ENCODE peak calls at places on chromosomes 6 and 20, in ten cellular contexts. R, Q, U, V, M, Z, D, P, S and C are unnamed samples. For H3K4me1, the result is how much of the 10 kb centered on the place peaks cover.

GRCh38 chr6:37536462-37537225 is 37.0 kb upstream of the CCDC167 start:
- DNase-seq in S (no peak), D (no peak), V (no peak), P (no peak), U (no peak), R (no peak), Z (no peak), Q (no peak), M (no peak), C (no peak)

GRCh38 chr20:23441850-23442313 is 2.4 kb downstream of the CSTL1 start:
- DNase-seq in S (peak), M (peak), P (peak), V (no peak), Z (peak), U (peak), Q (peak), D (peak), R (peak), C (peak)

GRCh38 chr20:63317601-63318291 is 24.8 kb downstream of the COL20A1 start:
- DNase-seq in Q (peak), R (no peak), D (peak), P (no peak), S (no peak), Z (no peak), U (no peak), V (no peak), M (no peak), C (no peak)

GRCh38 chr6:10535198-10535597 is 14.0 kb downstream of the GCNT2 start:
- DNase-seq in D (no peak), V (no peak), S (no peak), U (no peak), R (no peak), Z (no peak), P (no peak), Q (no peak), M (no peak), C (no peak)

GRCh38 chr6:108531332-108531731 is 29.4 kb upstream of the FOXO3 start:
- DNase-seq in V (no peak), P (no peak), Q (no peak), S (no peak), R (no peak), Z (no peak), M (no peak), U (no peak), D (no peak), C (no peak)

GRCh38 chr6:127939442-127940066 is 38.7 kb upstream of the THEMIS start:
- DNase-seq in V (no peak), U (no peak), R (no peak), P (no peak), Z (no peak), Q (no peak), S (no peak), M (peak), D (no peak), C (no peak)

GRCh38 chr20:41510224-41510623 is 108.0 kb downstream of the CHD6 start:
- DNase-seq in R (no peak), Z (no peak), Q (no peak), V (no peak), M (no peak), S (no peak), U (no peak), P (no peak), D (peak), C (no peak)

GRCh38 chr20:31757254-31757653 is 18.2 kb downstream of the TPX2 start:
- DNase-seq in M (no peak), P (no peak), R (no peak), U (no peak), D (no peak), S (no peak), Z (no peak), Q (no peak), V (no peak), C (no peak)

GRCh38 chr6:135212935-135213334 is 31.8 kb downstream of the MYB start:
- DNase-seq in P (no peak), U (no peak), Q (no peak), D (no peak), M (no peak), Z (no peak), R (no peak), V (no peak), S (no peak), C (no peak)

GRCh38 chr6:91106083-91106482 is 519.2 kb upstream of the MAP3K7 start:
- DNase-seq in P (no peak), U (no peak), M (no peak), Q (no peak), S (no peak), Z (no peak), R (no peak), D (no peak), V (no peak), C (no peak)

GRCh38 chr6:13397359-13398080 is 69.2 kb upstream of the TBC1D7 start:
- DNase-seq in S (no peak), R (no peak), Z (no peak), Q (no peak), V (no peak), D (no peak), P (no peak), M (peak), U (no peak), C (no peak)

GRCh38 chr6:87210979-87211378 is 55.6 kb downstream of the ZNF292 start:
- DNase-seq in D (no peak), Z (no peak), V (no peak), M (no peak), P (no peak), Q (no peak), S (no peak), U (no peak), R (no peak), C (no peak)

GRCh38 chr6:113364781-113365545 is 492.2 kb upstream of the MARCKS start:
- DNase-seq in D (no peak), M (no peak), V (no peak), Q (no peak), R (no peak), U (no peak), P (no peak), S (no peak), Z (no peak), C (no peak)

GRCh38 chr6:141877275-141877983 is 255.3 kb upstream of the GJE1 start:
- DNase-seq in D (no peak), S (no peak), Q (no peak), M (no peak), P (no peak), U (no peak), R (no peak), V (no peak), Z (no peak), C (no peak)

GRCh38 chr6:161130606-161131005 is 139.0 kb downstream of the MAP3K4 start:
- DNase-seq in V (no peak), U (no peak), P (no peak), Z (no peak), M (no peak), S (no peak), Q (no peak), D (no peak), R (no peak), C (no peak)

GRCh38 chr20:8272758-8273157 is 140.7 kb downstream of the PLCB1 start:
- DNase-seq in S (no peak), P (no peak), R (no peak), Q (no peak), Z (no peak), U (no peak), M (no peak), V (no peak), D (no peak), C (no peak)

GRCh38 chr6:152206072-152206818 is 398.8 kb downstream of the ESR1 start:
- DNase-seq in P (peak), S (peak), R (no peak), M (no peak), Q (peak), V (no peak), U (no peak), Z (no peak), D (peak), C (no peak)

GRCh38 chr20:23295934-23296333 is 54.7 kb upstream of the NXT1 start:
- DNase-seq in Q (peak), D (no peak), R (no peak), S (no peak), P (no peak), V (no peak), Z (no peak), M (no peak), U (no peak), C (no peak)

GRCh38 chr20:62356948-62357667 is 10.0 kb downstream of the LAMA5 start:
- DNase-seq in V (no peak), R (no peak), D (peak), P (peak), M (no peak), Z (peak), S (no peak), U (peak), Q (peak), C (no peak)

GRCh38 chr6:17276766-17277165 is 4.4 kb upstream of the RBM24 start:
- DNase-seq in S (no peak), Q (no peak), Z (no peak), V (no peak), U (peak), P (peak), R (no peak), D (no peak), M (no peak), C (no peak)

GRCh38 chr6:20433929-20434328 is 32.2 kb downstream of the E2F3 start:
- DNase-seq in S (no peak), R (no peak), V (no peak), Q (no peak), M (no peak), P (no peak), U (no peak), D (no peak), Z (no peak), C (no peak)

GRCh38 chr6:1895721-1896120 is 286.0 kb downstream of the FOXC1 start:
- DNase-seq in S (no peak), M (no peak), Q (no peak), R (no peak), P (no peak), U (no peak), Z (no peak), D (no peak), V (no peak), C (no peak)

GRCh38 chr6:41733707-41734665 is 1.4 kb downstream of the TFEB start:
- DNase-seq in V (peak), Q (peak), D (peak), S (peak), Z (peak), P (peak), U (peak), M (peak), R (peak), C (peak)
- H3K4me1 ChIP-seq in V (under half), Q (under half), D (under half), S (half or more), Z (under half), P (half or more), U (under half), M (under half), R (under half), C (half or more)

GRCh38 chr20:49699200-49699992 is 14.3 kb downstream of the B4GALT5 start:
- DNase-seq in D (no peak), R (no peak), M (no peak), P (no peak), Z (no peak), U (no peak), S (no peak), Q (no peak), V (no peak), C (no peak)

GRCh38 chr20:49696594-49696993 is 17.1 kb downstream of the B4GALT5 start:
- DNase-seq in Z (no peak), S (no peak), U (no peak), Q (no peak), P (no peak), M (no peak), R (no peak), D (no peak), V (no peak), C (no peak)

GRCh38 chr20:49695830-49696229 is 17.8 kb downstream of the B4GALT5 start:
- DNase-seq in V (no peak), S (no peak), Z (no peak), D (no peak), Q (no peak), M (no peak), P (no peak), U (no peak), R (no peak), C (no peak)

GRCh38 chr20:49698477-49698876 is 15.2 kb downstream of the B4GALT5 start:
- DNase-seq in Q (no peak), D (no peak), V (no peak), M (no peak), S (no peak), R (no peak), P (no peak), U (no peak), Z (no peak), C (no peak)

GRCh38 chr20:49697071-49697470 is 16.6 kb downstream of the B4GALT5 start:
- DNase-seq in S (no peak), Z (no peak), R (no peak), M (no peak), P (no peak), D (no peak), V (peak), U (no peak), Q (no peak), C (no peak)
- H3K27ac ChIP-seq in S (no peak), Z (no peak), R (peak), M (no peak), P (no peak), D (peak), V (peak), U (no peak), Q (no peak), C (peak)

GRCh38 chr6:154705471-154706113 is 27.6 kb upstream of the SCAF8 start:
- DNase-seq in R (no peak), Z (no peak), S (no peak), V (no peak), M (no peak), Q (no peak), P (no peak), D (no peak), U (no peak), C (no peak)
- TF ChIP-seq CTCF in R (no peak), Z (no peak), S (no peak), V (no peak), M (no peak), Q (no peak), P (peak), D (no peak), U (peak), C (no peak)

GRCh38 chr6:153526479-153526878 is 395.4 kb upstream of the RGS17 start:
- DNase-seq in D (no peak), Q (no peak), V (no peak), U (no peak), Z (no peak), M (no peak), R (no peak), P (no peak), S (no peak), C (no peak)

GRCh38 chr6:153523390-153523789 is 392.3 kb upstream of the RGS17 start:
- DNase-seq in Q (no peak), R (no peak), D (no peak), V (no peak), P (no peak), Z (no peak), M (no peak), U (no peak), S (no peak), C (no peak)

GRCh38 chr6:153525998-153526397 is 394.9 kb upstream of the RGS17 start:
- DNase-seq in M (no peak), Q (no peak), S (no peak), V (no peak), U (no peak), D (no peak), R (no peak), Z (no peak), P (no peak), C (no peak)
- H3K4me1 ChIP-seq in M (under half), Q (under half), S (under half), V (under half), U (under half), D (under half), R (under half), Z (under half), P (under half), C (under half)

GRCh38 chr6:42050897-42051653 is 751 bp downstream of the TAF8 start:
- DNase-seq in S (no peak), D (no peak), V (no peak), Q (peak), R (no peak), U (no peak), P (no peak), Z (no peak), M (peak), C (no peak)
- H3K27ac ChIP-seq in S (peak), D (peak), V (peak), Q (peak), R (peak), U (peak), P (peak), Z (peak), M (peak), C (peak)

GRCh38 chr6:49565855-49566254 is 15.4 kb downstream of the C6orf141 start:
- DNase-seq in P (no peak), R (no peak), M (no peak), U (peak), D (no peak), Z (no peak), Q (no peak), V (no peak), S (no peak), C (no peak)
- TF ChIP-seq CTCF in P (no peak), R (no peak), M (no peak), U (no peak), D (no peak), Z (no peak), Q (no peak), V (no peak), S (no peak), C (no peak)

GRCh38 chr6:79065232-79065631 is 12.8 kb downstream of the PHIP start:
- DNase-seq in Z (no peak), R (no peak), Q (no peak), P (no peak), V (no peak), S (no peak), M (no peak), D (no peak), U (no peak), C (no peak)
- H3K4me1 ChIP-seq in Z (under half), R (under half), Q (under half), P (half or more), V (under half), S (under half), M (under half), D (under half), U (under half), C (under half)

GRCh38 chr6:15904651-15905376 is 224.1 kb upstream of the MYLIP start:
- DNase-seq in V (no peak), P (no peak), S (no peak), Z (no peak), M (no peak), D (no peak), U (no peak), R (no peak), Q (no peak), C (no peak)
- H3K27ac ChIP-seq in V (no peak), P (no peak), S (no peak), Z (no peak), M (no peak), D (no peak), U (no peak), R (no peak), Q (no peak), C (no peak)

GRCh38 chr6:156748504-156748903 is 28.7 kb upstream of the ARID1B start:
- DNase-seq in P (no peak), V (no peak), R (no peak), U (no peak), Q (no peak), M (no peak), S (no peak), D (no peak), Z (no peak), C (no peak)

GRCh38 chr6:156752666-156753301 is 24.4 kb upstream of the ARID1B start:
- DNase-seq in Z (peak), P (no peak), S (no peak), R (no peak), U (no peak), D (peak), Q (no peak), M (no peak), V (no peak), C (no peak)

GRCh38 chr6:156747715-156748114 is 29.5 kb upstream of the ARID1B start:
- DNase-seq in D (no peak), V (no peak), Q (no peak), U (no peak), Z (no peak), S (no peak), R (no peak), P (no peak), M (no peak), C (no peak)
- TF ChIP-seq CTCF in D (no peak), V (no peak), Q (no peak), U (no peak), Z (no peak), S (no peak), R (no peak), P (no peak), M (no peak), C (no peak)